ENCODE peak calls at places on chromosomes 3 and 15, in five cellular contexts. T is ELR, V is GM10248, M is NCI-H1092, I is GM03348. N is an unnamed sample.

GRCh38 chr15:39133201-39133600 is 447.7 kb upstream of the THBS1 start:
- DNase-seq in T (peak), V (no peak), M (no peak), I (peak), N (no peak)

GRCh38 chr3:72888546-72889309 is 882 bp downstream of the GXYLT2 start:
- DNase-seq in T (peak), V (no peak), M (no peak), I (no peak), N (no peak)

GRCh38 chr3:46186856-46187700 is 21.0 kb downstream of the CCR1 start:
- DNase-seq in T (no peak), V (peak), M (no peak), I (no peak), N (no peak)

GRCh38 chr3:64686446-64686908 is 1.3 kb downstream of the ADAMTS9 start:
- DNase-seq in T (peak), V (peak), M (no peak), I (peak), N (no peak)

GRCh38 chr15:85837011-85837433 is 42.3 kb upstream of the KLHL25 start:
- DNase-seq in T (peak), V (no peak), M (no peak), I (no peak), N (no peak)

GRCh38 chr3:61009025-61009424 is 242.2 kb downstream of the FHIT start:
- DNase-seq in T (no peak), V (no peak), M (no peak), I (no peak), N (no peak)

GRCh38 chr3:12239301-12239700 is 49.6 kb upstream of the PPARG start:
- DNase-seq in T (no peak), V (no peak), M (no peak), I (peak), N (no peak)

GRCh38 chr3:172142074-172143059 is 103.0 kb downstream of the FNDC3B start:
- DNase-seq in T (peak), V (peak), M (no peak), I (peak), N (no peak)

GRCh38 chr3:79414821-79415220 is 353.0 kb downstream of the ROBO1 start:
- DNase-seq in T (peak), V (no peak), M (no peak), I (peak), N (no peak)

GRCh38 chr3:52268036-52268435 is 10.4 kb downstream of the WDR82 start:
- DNase-seq in T (no peak), V (no peak), M (no peak), I (no peak), N (no peak)

GRCh38 chr3:149638401-149639092 is 19.3 kb downstream of the WWTR1 start:
- DNase-seq in T (peak), V (no peak), M (no peak), I (peak), N (no peak)

GRCh38 chr3:10505791-10506585 is 602 bp upstream of the ATP2B2 start:
- DNase-seq in T (no peak), V (no peak), M (peak), I (no peak), N (no peak)